ENCODE peak calls at places on chromosomes 1 and 21, in seven cellular contexts. N is lower lobe of right lung; D is heart right ventricle; X is naive thymus-derived CD4-positive, alpha-beta T cell; Y is left lung; O is colonic mucosa; F is tibial artery. C is an unnamed sample.

GRCh38 chr1:42423621-42424200 is 32.1 kb downstream of the ZMYND12 start:
- DNase-seq in N (no peak), D (no peak), X (no peak), Y (no peak), O (no peak), F (no peak), C (no peak)

GRCh38 chr1:30366914-30367313 is 356.5 kb downstream of the MATN1 start:
- DNase-seq in N (no peak), D (no peak), X (no peak), Y (no peak), O (no peak), F (no peak), C (no peak)

GRCh38 chr1:230648114-230648513 is 5.8 kb downstream of the COG2 start:
- DNase-seq in N (no peak), D (no peak), X (no peak), Y (no peak), O (no peak), F (no peak), C (no peak)

GRCh38 chr1:108824051-108824450 is 32.8 kb downstream of the AKNAD1 start:
- DNase-seq in N (no peak), D (no peak), X (no peak), Y (no peak), O (no peak), F (no peak), C (no peak)

GRCh38 chr1:52631759-52632331 is 1.1 kb upstream of the SHISAL2A start:
- DNase-seq in N (no peak), D (no peak), X (no peak), Y (no peak), O (no peak), F (no peak), C (no peak)

GRCh38 chr1:84847253-84848247 is 45.5 kb downstream of the LPAR3 start:
- DNase-seq in N (peak; percentile 92), D (peak; percentile 57), X (no peak), Y (peak; percentile 80), O (peak; percentile 89), F (peak; percentile 74), C (no peak)

GRCh38 chr21:28421716-28422480 is 570.8 kb downstream of the LTN1 start:
- DNase-seq in N (no peak), D (no peak), X (no peak), Y (no peak), O (no peak), F (no peak), C (no peak)

GRCh38 chr21:41228958-41229357 is 61.0 kb downstream of the BACE2 start:
- DNase-seq in N (no peak), D (no peak), X (no peak), Y (no peak), O (no peak), F (no peak), C (no peak)

GRCh38 chr21:37319551-37319950 is 47.0 kb upstream of the DYRK1A start:
- DNase-seq in N (no peak), D (no peak), X (no peak), Y (no peak), O (no peak), F (no peak), C (no peak)

GRCh38 chr1:152179566-152179965 is 20.5 kb upstream of the RPTN start:
- DNase-seq in N (no peak), D (no peak), X (no peak), Y (no peak), O (no peak), F (no peak), C (no peak)

GRCh38 chr1:234692961-234693360 is 83.0 kb upstream of the IRF2BP2 start:
- DNase-seq in N (no peak), D (no peak), X (no peak), Y (no peak), O (no peak), F (no peak), C (no peak)

GRCh38 chr1:24400065-24400464 is 13.5 kb downstream of the STPG1 start:
- DNase-seq in N (no peak), D (no peak), X (no peak), Y (no peak), O (no peak), F (no peak), C (no peak)
- H3K27me3 ChIP-seq in N (no peaks in the 10 kb centered on the region), D (no peaks in the 10 kb centered on the region), X (no peaks in the 10 kb centered on the region), Y (no peaks in the 10 kb centered on the region), O (no peaks in the 10 kb centered on the region), F (no peaks in the 10 kb centered on the region), C (no peaks in the 10 kb centered on the region)

GRCh38 chr21:46461909-46462308 is 3.2 kb downstream of the DIP2A start:
- DNase-seq in N (no peak), D (no peak), X (no peak), Y (no peak), O (no peak), F (no peak), C (no peak)
- H3K4me3 ChIP-seq in N (no peak overlapping the region), D (no peak overlapping the region), X (no peak overlapping the region), Y (no peak overlapping the region), O (no peak overlapping the region), F (no peak overlapping the region), C (no peak overlapping the region)

GRCh38 chr1:240462766-240463410 is 149.1 kb downstream of the GREM2 start:
- DNase-seq in N (no peak), D (no peak), X (no peak), Y (no peak), O (no peak), F (no peak), C (no peak)
- H3K27me3 ChIP-seq in N (no peaks in the 10 kb centered on the region), D (no peaks in the 10 kb centered on the region), X (no peaks in the 10 kb centered on the region), Y (no peaks in the 10 kb centered on the region), O (no peaks in the 10 kb centered on the region), F (no peaks in the 10 kb centered on the region), C (no peaks in the 10 kb centered on the region)

GRCh38 chr1:66266756-66267155 is 267.2 kb upstream of the SGIP1 start:
- DNase-seq in N (no peak), D (no peak), X (no peak), Y (no peak), O (no peak), F (no peak), C (no peak)
- H3K4me3 ChIP-seq in N (no peak overlapping the region), D (no peak overlapping the region), X (no peak overlapping the region), Y (no peak overlapping the region), O (no peak overlapping the region), F (no peak overlapping the region), C (no peak overlapping the region)

GRCh38 chr1:3651939-3652537 is at the start of gene TP73:
- DNase-seq in N (no peak), D (peak; percentile 31), X (no peak), Y (peak; percentile 80), O (no peak), F (no peak), C (no peak)
- H3K27me3 ChIP-seq in N (peaks cover 57% of the 10 kb centered on the region), D (peaks cover 38% of the 10 kb centered on the region), X (peaks cover 20% of the 10 kb centered on the region), Y (peaks cover 41% of the 10 kb centered on the region), O (peaks cover 53% of the 10 kb centered on the region), F (peaks cover 64% of the 10 kb centered on the region), C (peaks cover 26% of the 10 kb centered on the region)

DNA sequence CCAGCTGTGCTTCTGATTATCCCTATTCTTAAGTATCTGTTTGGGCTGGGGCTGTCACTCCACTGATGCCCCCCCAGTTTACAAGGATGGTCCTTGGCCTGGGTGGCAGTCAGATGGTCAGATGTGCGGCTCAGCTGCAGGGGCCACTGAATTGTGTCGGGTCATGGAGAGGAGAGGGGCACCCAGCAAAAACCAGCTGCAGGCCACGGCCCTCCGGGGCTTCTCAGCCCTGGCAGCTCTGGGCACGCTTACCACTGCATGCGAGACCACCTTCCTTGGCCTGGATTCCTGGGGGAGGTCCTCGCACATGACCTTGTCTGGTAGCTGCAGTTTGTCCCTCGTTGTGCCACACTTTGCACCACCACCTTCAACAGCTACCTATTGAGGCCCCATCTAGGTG is 164.9 kb upstream of the TMEM51 start:
- DNase-seq in N (no peak), D (no peak), X (no peak), Y (peak; percentile 67), O (no peak), F (no peak), C (no peak)
- H3K4me3 ChIP-seq in N (no peak overlapping the region), D (no peak overlapping the region), X (no peak overlapping the region), Y (no peak overlapping the region), O (no peak overlapping the region), F (no peak overlapping the region), C (no peak overlapping the region)

GRCh38 chr1:20569523-20570098 is 17.2 kb downstream of the FAM43B start:
- DNase-seq in N (no peak), D (no peak), X (no peak), Y (no peak), O (no peak), F (no peak), C (no peak)
- H3K27me3 ChIP-seq in N (peaks cover 11% of the 10 kb centered on the region), D (no peaks in the 10 kb centered on the region), X (no peaks in the 10 kb centered on the region), Y (peaks cover 4% of the 10 kb centered on the region), O (no peaks in the 10 kb centered on the region), F (peaks cover 24% of the 10 kb centered on the region), C (peaks cover 3% of the 10 kb centered on the region)

GRCh38 chr1:162956922-162957321 is 95.9 kb upstream of the CCDC190 start:
- DNase-seq in N (no peak), D (no peak), X (no peak), Y (no peak), O (no peak), F (no peak), C (no peak)

GRCh38 chr1:162951553-162952315 is 90.8 kb upstream of the CCDC190 start:
- DNase-seq in N (no peak), D (no peak), X (no peak), Y (no peak), O (no peak), F (no peak), C (no peak)

GRCh38 chr1:162950187-162950586 is 89.2 kb upstream of the CCDC190 start:
- DNase-seq in N (no peak), D (no peak), X (no peak), Y (no peak), O (no peak), F (no peak), C (no peak)

DNA sequence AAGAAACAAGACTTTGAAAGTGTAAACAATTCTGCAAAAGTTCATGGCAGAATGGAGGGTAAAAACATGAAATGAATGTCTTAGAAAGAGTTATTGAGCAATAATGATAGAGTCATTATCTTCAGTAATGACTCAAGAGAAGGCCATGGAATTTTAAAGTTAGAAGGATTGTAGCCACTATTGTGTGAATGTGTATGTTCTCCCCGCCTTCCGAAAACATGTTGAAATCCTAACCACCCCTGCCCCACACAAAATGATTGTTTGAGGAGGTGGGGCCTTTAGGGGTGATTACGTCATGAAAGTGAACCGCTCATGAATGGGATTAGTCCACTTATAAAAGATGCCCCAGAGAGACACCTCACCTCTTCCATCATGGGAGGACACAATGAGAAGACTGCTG is 93.8 kb upstream of the CCDC190 start:
- DNase-seq in N (no peak), D (no peak), X (no peak), Y (no peak), O (no peak), F (no peak), C (no peak)
- H3K4me3 ChIP-seq in N (no peak overlapping the region), D (no peak overlapping the region), X (no peak overlapping the region), Y (no peak overlapping the region), O (no peak overlapping the region), F (no peak overlapping the region), C (no peak overlapping the region)

DNA sequence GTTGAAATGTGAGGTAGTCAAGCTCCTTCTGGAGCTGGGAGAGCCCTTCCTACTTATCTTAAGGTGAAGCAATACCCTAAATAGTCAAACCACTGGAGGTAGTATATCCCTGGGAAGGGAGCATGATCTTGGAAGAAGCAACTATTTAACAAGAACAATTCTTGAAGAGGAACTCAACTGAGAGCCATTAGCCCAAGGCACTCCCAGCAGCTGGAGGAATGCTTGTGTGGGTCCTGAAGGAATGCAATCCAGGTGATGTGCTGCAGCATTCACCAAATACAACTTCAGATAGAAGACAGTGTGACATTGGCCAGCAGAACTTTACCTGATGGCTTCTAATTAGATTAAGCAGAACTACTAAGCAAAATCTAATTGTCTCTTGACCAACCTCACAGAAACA is 9.5 kb downstream of the FCER1A start:
- DNase-seq in N (no peak), D (no peak), X (no peak), Y (no peak), O (no peak), F (no peak), C (no peak)
- H3K27me3 ChIP-seq in N (no peaks in the 10 kb centered on the region), D (no peaks in the 10 kb centered on the region), X (no peaks in the 10 kb centered on the region), Y (no peaks in the 10 kb centered on the region), O (no peaks in the 10 kb centered on the region), F (no peaks in the 10 kb centered on the region), C (no peaks in the 10 kb centered on the region)

C was measured in CD8-positive, alpha-beta T cell.